ENCODE peak calls at places on chromosomes 4 and X, in nine cellular contexts. P is BE2C, I is AG09309, Y is AG04450, E is psoas muscle, U is fibroblast of lung, Q is ovary, W is type B pancreatic cell, C is dorsolateral prefrontal cortex. G is an unnamed sample.

GRCh38 chr4:48093949-48094550 is 40.0 kb downstream of the TXK start:
- DNase-seq in I (no peak), W (no peak), U (no peak), Q (no peak), E (no peak), Y (no peak), C (no peak), P (no peak), G (no peak)

GRCh38 chrX:105645667-105646354 is 176.5 kb upstream of the NRK start:
- DNase-seq in E (no peak), U (peak; percentile 15), P (no peak), W (no peak), C (no peak), I (no peak), Y (no peak), Q (no peak), G (no peak)

GRCh38 chr4:163271555-163272127 is 60.8 kb downstream of the NPY1R start:
- DNase-seq in P (no peak), U (no peak), Q (no peak), W (no peak), C (no peak), Y (no peak), E (no peak), I (no peak), G (no peak)

GRCh38 chr4:6751611-6752485 is 30.7 kb upstream of the KIAA0232 start:
- DNase-seq in Q (no peak), U (no peak), E (no peak), P (no peak), W (no peak), I (no peak), C (no peak), Y (no peak), G (no peak)

GRCh38 chrX:136207546-136207945 is 43.7 kb downstream of the MAP7D3 start:
- DNase-seq in I (no peak), C (no peak), P (no peak), Y (no peak), Q (no peak), U (no peak), W (no peak), E (no peak), G (no peak)

GRCh38 chrX:143536176-143536575 is 18.9 kb upstream of the SPANXN3 start:
- DNase-seq in E (no peak), U (no peak), I (no peak), W (no peak), Y (no peak), Q (no peak), C (peak; percentile 41), P (no peak), G (no peak)

GRCh38 chrX:21778236-21778635 is 20.3 kb upstream of the SMPX start:
- DNase-seq in C (no peak), U (no peak), Q (no peak), P (no peak), W (no peak), I (no peak), Y (no peak), E (no peak), G (no peak)

GRCh38 chrX:40844476-40844875 is 109.1 kb upstream of the MED14 start:
- DNase-seq in W (no peak), Q (no peak), I (no peak), Y (no peak), E (no peak), U (no peak), P (no peak), C (no peak), G (no peak)

GRCh38 chr4:154593868-154594267 is 3.3 kb upstream of the FGA start:
- DNase-seq in P (no peak), I (no peak), U (no peak), E (no peak), W (no peak), Q (no peak), Y (no peak), C (peak; percentile 51), G (no peak)

GRCh38 chrX:49192722-49193328 is 6.7 kb upstream of the PRICKLE3 start:
- DNase-seq in C (no peak), I (no peak), P (peak; percentile 45), U (peak; percentile 21), Q (no peak), W (no peak), Y (no peak), E (no peak), G (no peak)

GRCh38 chr4:16783119-16783518 is 115.3 kb downstream of the LDB2 start:
- DNase-seq in I (no peak), C (no peak), E (no peak), P (no peak), Y (no peak), W (no peak), Q (no peak), U (no peak), G (no peak)

GRCh38 chr4:86033171-86033570 is 326.7 kb downstream of the MAPK10 start:
- DNase-seq in Y (no peak), C (no peak), Q (peak; percentile 27), E (peak; percentile 43), W (no peak), I (peak; percentile 74), U (peak; percentile 88), P (no peak), G (no peak)

GRCh38 chr4:80362578-80363181 is 27.1 kb downstream of the CFAP299 start:
- DNase-seq in Q (no peak), W (no peak), E (no peak), C (no peak), P (peak; percentile 33), U (peak; percentile 58), Y (no peak), I (peak; percentile 5), G (peak; percentile 59)

GRCh38 chr4:80360102-80360501 is 24.6 kb downstream of the CFAP299 start:
- DNase-seq in P (no peak), Q (no peak), I (no peak), C (no peak), U (no peak), Y (no peak), E (no peak), W (no peak), G (no peak)

GRCh38 chr4:80360900-80361299 is 25.4 kb downstream of the CFAP299 start:
- DNase-seq in P (no peak), E (no peak), I (no peak), U (peak; percentile 15), W (no peak), Q (no peak), Y (no peak), C (no peak), G (no peak)

GRCh38 chr4:80365928-80366327 is 30.4 kb downstream of the CFAP299 start:
- DNase-seq in Q (no peak), E (peak; percentile 61), W (no peak), Y (peak; percentile 62), I (peak; percentile 39), C (no peak), P (no peak), U (peak; percentile 78), G (no peak)

GRCh38 chr4:80361329-80361900 is 25.9 kb downstream of the CFAP299 start:
- DNase-seq in P (no peak), W (no peak), Q (no peak), U (peak; percentile 53), C (no peak), Y (no peak), E (no peak), I (no peak), G (no peak)
- TF ChIP-seq CTCF in P (peak; percentile 19), W (peak; percentile 80), Q (no peak), U (peak; percentile 20), C (peak; percentile 62), Y (peak; percentile 42), E (peak; percentile 28), I (peak; percentile 22), G (peak; percentile 71)

DNA sequence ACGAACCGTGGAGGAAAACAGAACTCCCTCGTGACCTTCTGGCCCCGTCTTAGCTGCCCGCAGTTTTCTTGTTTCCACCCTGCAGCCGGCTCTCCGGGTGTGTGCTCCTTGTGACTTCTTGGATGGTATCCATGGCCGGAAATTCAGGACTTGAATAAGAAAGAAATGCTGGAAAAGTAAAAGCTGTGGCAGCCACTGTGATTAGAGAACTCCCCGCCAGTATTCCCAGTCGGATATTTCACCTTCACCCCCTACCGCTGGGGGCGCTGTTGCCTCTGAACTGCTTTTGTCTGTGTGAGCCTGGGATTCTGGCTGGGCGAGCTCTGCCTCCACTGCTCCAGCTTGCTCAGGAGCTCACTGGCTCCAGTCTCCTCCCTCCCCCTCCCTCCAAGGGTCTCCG is 41.5 kb upstream of the CYP4V2 start:
- DNase-seq in P (peak; percentile 85), I (no peak), Y (no peak), C (no peak), E (peak; percentile 78), U (peak; percentile 53), Q (peak; percentile 62), W (peak; percentile 67), G (peak; percentile 60)
- TF ChIP-seq CTCF in P (peak; percentile 93), I (peak; percentile 59), Y (no peak), C (no peak), E (no peak), U (peak; percentile 49), Q (peak; percentile 50), W (peak; percentile 81), G (peak; percentile 88)

DNA sequence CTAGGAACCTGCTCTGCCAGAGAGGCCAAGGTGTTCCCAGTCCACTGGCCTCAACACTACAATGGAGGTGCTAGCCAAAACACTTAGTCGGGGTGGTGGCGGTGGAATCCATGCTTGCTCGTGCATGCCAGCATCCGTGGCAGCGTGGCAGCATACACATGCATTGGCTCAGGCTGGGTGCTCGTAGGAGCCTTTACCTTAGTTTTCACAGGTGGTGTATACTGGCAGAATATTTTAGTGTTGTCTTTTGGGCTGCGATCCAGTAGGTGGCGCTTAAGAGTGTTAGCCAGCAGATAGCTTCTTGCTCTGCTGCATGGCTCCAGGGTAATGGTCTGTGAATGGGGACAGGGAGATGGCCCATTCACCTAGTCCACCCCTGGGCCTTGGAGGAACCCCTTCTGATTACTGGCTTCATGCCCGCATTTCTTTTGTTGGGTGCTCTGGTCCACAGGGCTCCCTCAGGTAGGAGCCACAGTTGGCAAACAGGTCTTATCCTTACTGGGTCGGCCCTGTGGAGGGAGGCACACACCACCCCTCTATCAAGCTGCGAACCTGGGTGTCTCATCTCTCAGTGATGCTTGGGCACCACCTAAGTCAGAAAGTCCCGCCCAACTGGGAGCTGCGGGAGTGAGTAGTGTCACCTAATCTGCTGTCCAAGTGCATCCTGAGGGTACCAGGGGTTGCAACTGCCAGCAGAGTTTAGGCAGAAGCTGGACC is 40.0 kb downstream of the RIPPLY1 start:
- DNase-seq in U (no peak), C (no peak), Q (no peak), W (no peak), E (no peak), P (peak; percentile 23), Y (no peak), I (no peak), G (no peak)
- TF ChIP-seq CTCF in U (peak; percentile 35), C (no peak), Q (no peak), W (peak; percentile 62), E (no peak), P (peak; percentile 58), Y (peak; percentile 17), I (peak; percentile 55), G (no peak)

DNA sequence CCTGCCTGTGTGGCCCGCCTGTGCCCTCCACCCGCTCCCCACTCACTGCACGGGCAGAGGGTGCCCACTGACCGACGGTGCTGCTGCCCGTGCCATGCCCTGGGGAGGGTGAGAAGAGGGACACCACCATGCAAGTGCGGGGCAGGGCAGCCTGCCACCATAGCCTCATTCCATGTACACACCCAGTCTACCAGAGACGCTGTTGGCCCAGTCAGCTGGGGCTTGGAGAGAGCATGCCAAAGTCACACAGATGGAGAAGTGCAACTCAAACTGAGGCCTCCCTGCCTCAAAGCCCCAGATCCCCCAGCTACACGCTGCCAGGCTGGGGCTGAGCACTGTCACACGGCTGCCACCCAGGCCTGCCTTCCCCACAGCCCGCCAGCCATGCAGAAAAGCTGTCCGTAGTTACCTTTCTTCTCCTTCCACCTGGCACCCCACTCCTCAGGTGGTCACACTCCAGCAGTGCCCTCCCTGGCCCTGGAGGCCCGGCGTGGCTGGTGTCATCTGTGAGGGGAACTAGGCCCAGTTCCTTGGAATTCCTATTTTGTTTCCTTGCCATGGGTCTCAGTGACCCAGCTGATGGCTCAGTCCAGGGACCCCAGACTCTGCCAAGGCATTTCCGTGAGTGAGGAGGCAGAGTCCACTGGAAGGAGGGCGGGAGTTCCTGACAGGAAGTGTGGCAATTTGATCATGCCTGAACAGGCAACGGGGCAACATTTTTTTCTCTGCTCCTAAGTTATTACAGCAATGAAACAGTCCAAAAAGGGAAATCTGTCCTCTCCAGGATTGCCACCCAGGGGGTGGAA is at the start of gene SLC2A9:
- DNase-seq in U (no peak), C (no peak), E (peak; percentile 63), Y (no peak), Q (no peak), I (no peak), P (no peak), W (no peak), G (no peak)
- TF ChIP-seq CTCF in U (no peak), C (no peak), E (no peak), Y (no peak), Q (no peak), I (no peak), P (no peak), W (no peak), G (no peak)

G was measured in mesothelial cell of epicardium.